ENCODE peak calls at places on chromosomes 4 and X, in seven cellular contexts. One of them, this sample, is unnamed.

GRCh38 chr4:604131-604530 is 21.2 kb upstream of the PDE6B start:
- DNase-seq in AG09309: no peak
- DNase-seq in NCI-H2171 treated with DMSO at 0.1 percent for 48 hours: no peak
- DNase-seq in H54: no peak
- DNase-seq in HCEC 1CT: no peak
- DNase-seq in foreskin fibroblast: no peak
- DNase-seq in NCI-H1417: no peak
- DNase-seq in this sample: no peak

GRCh38 chrX:21912220-21912619 is 28.3 kb upstream of the SMS start:
- DNase-seq in AG09309: no peak
- DNase-seq in NCI-H2171 treated with DMSO at 0.1 percent for 48 hours: no peak
- DNase-seq in H54: no peak
- DNase-seq in HCEC 1CT: no peak
- DNase-seq in foreskin fibroblast: no peak
- DNase-seq in NCI-H1417: no peak
- DNase-seq in this sample: no peak

GRCh38 chr4:24930136-24930535 is 17.3 kb upstream of the CCDC149 start:
- DNase-seq in AG09309: no peak
- DNase-seq in NCI-H2171 treated with DMSO at 0.1 percent for 48 hours: no peak
- DNase-seq in H54: no peak
- DNase-seq in HCEC 1CT: no peak
- DNase-seq in foreskin fibroblast: peak
- DNase-seq in NCI-H1417: no peak
- DNase-seq in this sample: peak

GRCh38 chr4:146161243-146161642 is 14.3 kb upstream of the LSM6 start:
- DNase-seq in AG09309: no peak
- DNase-seq in NCI-H2171 treated with DMSO at 0.1 percent for 48 hours: no peak
- DNase-seq in H54: no peak
- DNase-seq in HCEC 1CT: no peak
- DNase-seq in foreskin fibroblast: no peak
- DNase-seq in NCI-H1417: no peak
- DNase-seq in this sample: no peak

GRCh38 chr4:177246636-177247584 is 62.8 kb upstream of the NEIL3 start:
- DNase-seq in AG09309: peak
- DNase-seq in NCI-H2171 treated with DMSO at 0.1 percent for 48 hours: no peak
- DNase-seq in H54: no peak
- DNase-seq in HCEC 1CT: peak
- DNase-seq in foreskin fibroblast: peak
- DNase-seq in NCI-H1417: no peak
- DNase-seq in this sample: no peak

GRCh38 chr4:100100985-100101384 is 89.3 kb downstream of the DDIT4L start:
- DNase-seq in AG09309: no peak
- DNase-seq in NCI-H2171 treated with DMSO at 0.1 percent for 48 hours: no peak
- DNase-seq in H54: no peak
- DNase-seq in HCEC 1CT: no peak
- DNase-seq in foreskin fibroblast: no peak
- DNase-seq in NCI-H1417: no peak
- DNase-seq in this sample: no peak

GRCh38 chr4:6009452-6009851 is 8.8 kb downstream of the C4orf50 start:
- DNase-seq in AG09309: no peak
- DNase-seq in NCI-H2171 treated with DMSO at 0.1 percent for 48 hours: no peak
- DNase-seq in H54: no peak
- DNase-seq in HCEC 1CT: no peak
- DNase-seq in foreskin fibroblast: no peak
- DNase-seq in NCI-H1417: no peak
- DNase-seq in this sample: no peak

GRCh38 chr4:76485450-76485849 is 50.4 kb downstream of the SHROOM3 start:
- DNase-seq in AG09309: no peak
- DNase-seq in NCI-H2171 treated with DMSO at 0.1 percent for 48 hours: no peak
- DNase-seq in H54: no peak
- DNase-seq in HCEC 1CT: no peak
- DNase-seq in foreskin fibroblast: peak
- DNase-seq in NCI-H1417: peak
- DNase-seq in this sample: no peak

GRCh38 chr4:13542577-13543042 is 1.7 kb downstream of the NKX3-2 start:
- DNase-seq in AG09309: no peak
- DNase-seq in NCI-H2171 treated with DMSO at 0.1 percent for 48 hours: no peak
- DNase-seq in H54: no peak
- DNase-seq in HCEC 1CT: no peak
- DNase-seq in foreskin fibroblast: no peak
- DNase-seq in NCI-H1417: no peak
- DNase-seq in this sample: no peak

GRCh38 chrX:153778151-153778551 is 2.7 kb upstream of the SRPK3 start:
- DNase-seq in AG09309: no peak
- DNase-seq in NCI-H2171 treated with DMSO at 0.1 percent for 48 hours: peak
- DNase-seq in H54: no peak
- DNase-seq in HCEC 1CT: no peak
- DNase-seq in foreskin fibroblast: no peak
- DNase-seq in NCI-H1417: no peak
- DNase-seq in this sample: no peak

GRCh38 chrX:21956783-21957182 is 16.3 kb downstream of the SMS start:
- DNase-seq in AG09309: no peak
- DNase-seq in NCI-H2171 treated with DMSO at 0.1 percent for 48 hours: no peak
- DNase-seq in H54: no peak
- DNase-seq in HCEC 1CT: no peak
- DNase-seq in foreskin fibroblast: no peak
- DNase-seq in NCI-H1417: no peak
- DNase-seq in this sample: no peak

GRCh38 chr4:176588436-176588835 is 204.3 kb downstream of the VEGFC start:
- DNase-seq in AG09309: no peak
- DNase-seq in NCI-H2171 treated with DMSO at 0.1 percent for 48 hours: no peak
- DNase-seq in H54: no peak
- DNase-seq in HCEC 1CT: no peak
- DNase-seq in foreskin fibroblast: no peak
- DNase-seq in NCI-H1417: no peak
- DNase-seq in this sample: no peak

GRCh38 chr4:141352775-141353544 is 132.3 kb downstream of the ZNF330 start:
- DNase-seq in AG09309: peak
- DNase-seq in NCI-H2171 treated with DMSO at 0.1 percent for 48 hours: no peak
- DNase-seq in H54: no peak
- DNase-seq in HCEC 1CT: peak
- DNase-seq in foreskin fibroblast: peak
- DNase-seq in NCI-H1417: no peak
- DNase-seq in this sample: no peak

GRCh38 chr4:119093042-119093827 is 42.4 kb upstream of the MYOZ2 start:
- DNase-seq in AG09309: no peak
- DNase-seq in NCI-H2171 treated with DMSO at 0.1 percent for 48 hours: no peak
- DNase-seq in H54: no peak
- DNase-seq in HCEC 1CT: no peak
- DNase-seq in foreskin fibroblast: peak
- DNase-seq in NCI-H1417: no peak
- DNase-seq in this sample: no peak

This sample was measured in AG09319.